ENCODE peak calls at places on chromosomes 1 and 21, in four cellular contexts. B, W, F and S are unnamed samples.

GRCh38 chr1:66929289-66929688 is 4.5 kb downstream of the MIER1 start:
- DNase-seq in B (no peak), W (no peak), F (no peak), S (peak; percentile 20)

GRCh38 chr1:31875636-31876236 is 59.9 kb upstream of the SPOCD1 start:
- DNase-seq in B (no peak), W (no peak), F (no peak), S (no peak)

GRCh38 chr1:176073524-176074157 is 133.4 kb downstream of the COP1 start:
- DNase-seq in B (peak; percentile 89), W (peak; percentile 52), F (no peak), S (peak; percentile 75)

GRCh38 chr1:22259581-22260282 is 116.8 kb upstream of the WNT4 start:
- DNase-seq in B (peak; percentile 31), W (no peak), F (no peak), S (no peak)

GRCh38 chr1:236953161-236953560 is 51.1 kb downstream of the MT1HL1 start:
- DNase-seq in B (no peak), W (no peak), F (no peak), S (no peak)

GRCh38 chr1:168454211-168454815 is 89.5 kb downstream of the XCL2 start:
- DNase-seq in B (no peak), W (no peak), F (no peak), S (no peak)

GRCh38 chr1:31372961-31373896 is at the start of gene FABP3:
- DNase-seq in B (peak; percentile 59), W (peak; percentile 82), F (no peak), S (peak; percentile 68)

GRCh38 chr1:42971848-42972291 is 13.2 kb upstream of the SLC2A1 start:
- DNase-seq in B (peak; percentile 88), W (no peak), F (no peak), S (no peak)

GRCh38 chr21:44947111-44947929 is 7.5 kb downstream of the SLX9 start:
- DNase-seq in B (no peak), W (no peak), F (no peak), S (no peak)

GRCh38 chr21:25925936-25926335 is 191.2 kb downstream of the GABPA start:
- DNase-seq in B (peak; percentile 60), W (no peak), F (no peak), S (peak; percentile 79)

GRCh38 chr1:166017395-166017794 is 149.4 kb downstream of the FAM78B start:
- DNase-seq in B (no peak), W (no peak), F (no peak), S (no peak)

GRCh38 chr1:42334240-42335049 is 590 bp downstream of the FOXJ3 start:
- DNase-seq in B (peak; percentile 63), W (peak; percentile 48), F (no peak), S (peak; percentile 65)

GRCh38 chr1:153434746-153435455 is 18.6 kb downstream of the S100A7A start:
- DNase-seq in B (no peak), W (no peak), F (no peak), S (no peak)

GRCh38 chr1:25997759-25998074 is at the start of gene PAFAH2:
- DNase-seq in B (no peak), W (no peak), F (peak; percentile 13), S (no peak)